ENCODE peak calls at places on chromosomes 13 and 19, in four cellular contexts. P is ascending aorta, Z is cardiac fibroblast, G is osteoblast. H is an unnamed sample.

GRCh38 chr19:4977299-4978174 is 8.6 kb downstream of the KDM4B start:
- DNase-seq in P (no peak), Z (peak; percentile 92), G (peak; percentile 97), H (peak; percentile 93)

GRCh38 chr13:29801102-29801501 is 49.3 kb downstream of the UBL3 start:
- DNase-seq in P (no peak), Z (no peak), G (no peak), H (no peak)

GRCh38 chr19:35595928-35596327 is 10.0 kb downstream of the PMIS2 start:
- DNase-seq in P (no peak), Z (no peak), G (no peak), H (no peak)

GRCh38 chr19:11984986-11985385 is 20.1 kb downstream of the ZNF763 start:
- DNase-seq in P (no peak), Z (no peak), G (no peak), H (no peak)

GRCh38 chr19:14112809-14113385 is 4.7 kb downstream of the PRKACA start:
- DNase-seq in P (no peak), Z (peak; percentile 51), G (peak; percentile 92), H (peak; percentile 27)

GRCh38 chr19:35868172-35868822 is at the start of gene APLP1:
- DNase-seq in P (no peak), Z (peak; percentile 47), G (peak; percentile 94), H (peak; percentile 19)

GRCh38 chr13:59877933-59878332 is 285.8 kb downstream of the DIAPH3 start:
- DNase-seq in P (no peak), Z (peak; percentile 19), G (no peak), H (no peak)

GRCh38 chr13:24168980-24169379 is 8.5 kb downstream of the SPATA13 start:
- DNase-seq in P (no peak), Z (no peak), G (no peak), H (no peak)

DNA sequence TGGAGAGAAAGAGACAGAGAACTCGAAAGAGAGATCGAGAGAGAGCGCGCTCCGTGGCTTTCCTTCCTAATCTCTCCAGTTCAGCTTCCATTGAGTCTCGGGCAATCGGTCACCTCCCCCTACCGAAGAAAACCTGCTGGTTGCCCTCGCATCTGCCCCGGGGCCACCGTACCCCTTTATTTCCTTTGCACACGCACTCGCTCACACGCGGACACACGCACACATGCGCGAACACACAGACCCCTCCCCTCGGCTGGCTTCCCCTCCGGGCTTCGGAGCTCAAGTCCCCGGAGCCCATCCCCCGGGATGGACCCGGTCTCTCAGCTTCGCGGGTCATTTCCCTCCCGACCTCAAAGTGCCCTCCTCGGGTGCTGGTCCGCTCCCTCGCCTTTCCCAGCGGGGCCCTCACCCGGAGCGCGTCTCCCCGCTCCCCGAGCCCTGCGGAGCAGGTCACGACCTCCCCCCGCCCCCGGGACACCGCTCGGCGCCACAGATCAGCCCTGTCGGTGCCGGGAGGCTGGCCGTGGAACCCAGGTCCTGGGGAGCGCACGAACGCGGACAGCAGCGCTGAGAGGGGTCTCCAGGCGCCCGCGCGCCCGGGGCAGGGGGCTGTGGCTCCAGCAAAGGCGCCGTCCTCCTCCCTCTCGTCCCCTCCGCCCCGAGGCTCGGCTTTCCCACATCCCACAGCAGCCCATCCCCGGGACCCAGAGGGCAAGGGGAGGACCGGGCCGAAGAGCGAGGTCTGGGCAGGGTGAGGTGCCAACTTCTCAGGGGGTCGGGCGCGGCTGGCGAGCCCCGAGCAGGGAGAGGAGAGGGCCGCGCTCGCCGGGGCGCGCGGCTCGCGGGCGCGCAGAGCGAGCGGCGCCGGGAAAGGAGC is 1.8 kb downstream of the DACH1 start:
- DNase-seq in P (no peak), Z (no peak), G (peak; percentile 69), H (peak; percentile 11)
- H3K4me3 ChIP-seq in P (peak overlapping the region; percentile 50), Z (peak overlapping the region; percentile 45), G (no peak overlapping the region), H (peak overlapping the region; percentile 80)

DNA sequence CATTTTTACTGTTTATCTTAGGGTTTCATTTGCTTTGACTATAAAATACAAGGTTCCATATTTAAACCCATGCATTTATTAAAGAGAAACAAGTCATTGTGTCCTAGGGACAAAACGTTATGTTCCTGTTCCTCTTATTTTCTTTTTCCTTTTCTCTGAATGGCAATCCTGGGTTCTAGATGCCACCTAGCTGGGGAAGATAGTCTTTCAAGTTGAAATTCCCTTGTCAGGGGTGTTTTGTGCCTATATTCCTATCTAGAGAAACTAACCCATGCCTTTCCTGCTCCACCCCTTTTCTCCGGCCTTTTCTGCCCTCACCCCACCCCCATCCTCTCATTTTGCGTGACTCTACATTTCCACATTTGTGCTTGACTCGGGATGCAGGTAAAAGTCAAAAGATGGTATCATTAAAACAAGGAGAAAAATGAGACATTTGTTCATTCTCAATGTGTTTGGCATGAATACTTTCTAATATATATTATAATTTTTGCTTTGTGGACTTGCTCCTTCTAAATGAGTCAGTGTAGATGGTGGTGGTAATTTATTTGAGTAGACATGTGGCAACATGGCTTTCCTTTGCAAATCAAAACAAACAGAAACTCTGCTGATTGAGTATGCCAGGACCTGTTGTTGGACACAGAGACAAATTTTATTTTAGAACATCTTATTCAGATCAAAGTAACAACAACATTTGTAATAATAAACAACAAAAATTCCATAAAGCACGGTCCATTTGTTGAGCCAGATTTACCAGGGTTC is 26.8 kb upstream of the STARD13 start:
- DNase-seq in P (no peak), Z (peak; percentile 41), G (no peak), H (peak; percentile 59)
- TF ChIP-seq CTCF in P (no peak), Z (peak; percentile 17), G (peak; percentile 42), H (peak; percentile 50)

GRCh38 chr13:40535345-40535836 is 131.1 kb downstream of the FOXO1 start:
- DNase-seq in P (no peak), Z (no peak), G (no peak), H (no peak)
- H3K4me3 ChIP-seq in P (no peak overlapping the region), Z (no peak overlapping the region), G (no peak overlapping the region), H (no peak overlapping the region)

DNA sequence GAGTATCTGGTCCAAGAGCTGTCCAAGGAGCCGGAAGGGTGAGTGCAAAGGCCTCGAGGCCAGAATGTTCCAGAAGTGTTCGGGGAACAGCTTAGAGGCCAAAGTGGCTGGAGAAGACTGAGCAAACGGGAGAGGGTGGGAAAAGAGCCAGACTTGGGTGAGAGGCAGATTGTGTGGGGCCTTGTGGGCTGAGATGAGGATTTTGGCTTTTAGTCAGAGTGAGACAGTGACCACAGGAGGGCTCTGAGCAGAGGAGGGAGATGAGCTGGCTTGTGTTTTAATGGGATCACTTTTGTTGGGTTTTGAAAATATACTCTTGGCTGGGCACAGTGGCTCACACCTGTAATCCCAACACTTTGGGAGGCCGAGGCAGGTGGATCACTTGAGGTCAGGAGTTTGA is 5.6 kb downstream of the NANOS2 start:
- DNase-seq in P (no peak), Z (no peak), G (peak; percentile 76), H (no peak)
- TF ChIP-seq CTCF in P (no peak), Z (no peak), G (no peak), H (no peak)

DNA sequence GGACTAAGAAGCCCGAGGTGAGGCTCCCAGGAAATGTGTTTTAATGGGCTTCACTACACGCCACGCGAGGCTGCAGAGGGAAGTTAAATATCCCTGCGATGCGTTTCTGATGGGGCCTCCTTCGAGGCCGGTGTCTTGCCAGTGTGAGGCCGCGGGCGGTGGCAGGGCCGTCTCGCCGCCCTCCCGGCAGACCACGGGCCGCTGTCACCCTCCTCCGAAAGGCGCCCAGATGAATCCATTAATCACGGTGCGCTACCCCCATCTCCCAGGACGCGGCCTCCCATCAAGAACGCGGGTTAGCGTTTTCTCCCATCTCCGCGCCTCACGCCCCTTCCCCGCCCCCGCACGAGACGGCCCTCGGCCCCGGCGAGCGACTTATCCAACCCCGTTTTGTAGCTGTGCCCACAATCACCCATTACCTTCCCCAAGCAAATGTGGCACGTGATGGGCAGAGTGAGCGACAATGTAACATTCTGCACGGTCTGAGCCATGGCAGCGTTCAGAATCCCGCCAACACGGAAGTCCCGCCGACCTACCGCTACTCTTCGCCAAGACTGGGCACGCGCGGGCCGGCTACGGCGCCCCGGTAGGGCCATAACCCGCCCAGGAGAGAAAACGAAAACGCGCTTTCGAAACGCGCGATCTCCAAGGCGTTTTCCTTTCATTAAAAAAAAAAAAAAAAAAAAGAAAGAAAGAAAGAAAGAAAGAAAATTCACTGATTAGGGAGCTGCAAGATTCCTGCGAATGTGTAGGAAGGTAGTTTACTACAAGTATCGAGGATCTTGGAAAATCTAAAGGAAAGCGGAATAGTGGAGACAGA is at the start of gene OBI1:
- DNase-seq in P (peak; percentile 59), Z (peak; percentile 92), G (peak; percentile 88), H (peak; percentile 93)
- H3K4me3 ChIP-seq in P (peak within 1 kb of the TSS; percentile 94), Z (peak within 1 kb of the TSS; percentile 89), G (peak within 1 kb of the TSS; percentile 98), H (peak within 1 kb of the TSS; percentile 99)

DNA sequence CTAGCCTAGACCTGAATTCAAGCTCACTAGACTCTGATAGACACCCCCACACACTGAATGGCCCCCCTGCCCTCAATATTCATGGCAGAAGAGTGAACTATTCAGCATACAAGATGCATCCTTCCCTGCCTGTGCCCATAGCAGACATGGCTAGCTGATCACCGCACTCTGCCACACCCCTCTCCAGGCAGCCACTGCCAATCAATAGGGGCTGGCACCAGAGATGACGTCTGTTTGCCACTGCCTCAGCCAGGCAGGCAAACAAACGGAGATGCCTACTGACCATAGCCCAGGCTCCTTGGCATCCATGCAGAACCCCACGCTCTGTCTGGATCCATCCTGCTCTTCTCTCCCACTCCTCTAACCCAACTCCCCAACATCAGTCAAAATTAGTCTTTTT is 13.8 kb upstream of the NPAS1 start:
- DNase-seq in P (no peak), Z (no peak), G (peak; percentile 90), H (no peak)
- TF ChIP-seq CTCF in P (no peak), Z (no peak), G (no peak), H (no peak)

DNA sequence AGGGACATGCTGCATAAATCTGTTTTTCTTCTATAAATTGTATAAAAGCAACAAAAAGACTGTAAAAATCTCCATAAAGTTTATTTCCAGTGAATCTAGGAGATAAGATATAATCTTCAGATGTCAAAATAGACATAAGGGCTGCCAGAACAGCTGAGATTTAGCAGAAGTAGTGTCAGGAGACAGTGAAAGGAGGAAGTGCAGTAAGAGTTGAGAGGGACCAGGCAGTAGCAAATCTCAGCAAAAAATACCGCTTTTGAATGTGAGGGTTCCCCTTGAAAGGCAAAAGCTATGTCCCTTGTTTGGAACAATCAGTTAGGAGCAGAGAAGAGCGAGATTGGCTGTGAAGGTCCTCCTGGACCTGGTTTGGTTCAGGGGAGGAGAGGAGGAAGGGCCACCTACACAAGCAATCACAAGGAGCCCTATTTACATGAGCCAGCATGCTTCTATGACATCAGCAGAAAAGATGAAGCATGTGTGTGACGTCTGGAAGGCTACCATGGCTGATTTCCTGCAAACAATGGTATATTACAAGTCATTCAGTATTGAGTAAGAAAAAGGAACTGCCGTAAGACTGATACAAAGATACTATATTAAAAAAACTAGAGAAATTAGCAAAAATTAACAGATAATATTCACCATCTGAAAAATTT is 98.9 kb upstream of the SIAH3 start:
- DNase-seq in P (no peak), Z (peak; percentile 13), G (no peak), H (peak; percentile 45)
- H3K4me3 ChIP-seq in P (no peak overlapping the region), Z (no peak overlapping the region), G (no peak overlapping the region), H (no peak overlapping the region)

GRCh38 chr13:28718538-28719226 is at the start of gene SLC46A3:
- DNase-seq in P (peak; percentile 98), Z (peak; percentile 99), G (peak; percentile 98), H (peak; percentile 99)
- TF ChIP-seq CTCF in P (no peak), Z (no peak), G (no peak), H (peak; percentile 16)

DNA sequence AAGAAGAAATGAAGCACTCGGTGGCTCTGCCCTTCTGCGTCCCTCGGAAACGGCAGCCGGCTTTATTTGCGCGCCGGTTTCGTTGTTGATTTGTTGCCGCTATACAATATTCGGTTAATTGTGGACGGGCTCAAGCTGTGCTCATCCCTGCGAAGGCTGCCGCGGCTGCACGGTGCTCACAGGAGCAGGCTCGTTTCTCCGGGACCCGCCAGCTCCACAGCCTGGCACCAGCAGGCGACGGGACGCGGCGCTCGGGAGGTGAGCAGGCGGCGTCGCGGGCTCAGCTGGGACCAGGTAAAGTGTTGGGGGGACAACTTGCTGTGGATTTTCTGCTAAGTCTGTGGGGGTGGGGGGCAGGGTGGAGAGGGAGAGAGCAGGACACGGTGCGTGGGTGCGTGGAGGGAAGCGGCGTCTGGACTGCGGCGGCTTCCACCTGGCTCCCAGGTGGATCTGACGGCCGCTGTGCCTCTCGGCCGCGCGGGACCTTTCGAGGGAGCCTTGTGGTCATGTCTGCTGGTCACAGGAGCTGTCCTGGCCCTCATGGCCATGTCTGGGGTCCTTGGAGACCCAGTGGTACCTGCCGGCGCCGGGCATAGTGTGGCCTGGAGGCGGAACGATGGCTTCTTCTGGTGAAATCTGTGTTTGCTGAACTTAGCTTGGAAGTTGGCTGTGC is 90.9 kb downstream of the TEX29 start:
- DNase-seq in P (no peak), Z (no peak), G (no peak), H (no peak)
- H3K4me3 ChIP-seq in P (no peak overlapping the region), Z (no peak overlapping the region), G (no peak overlapping the region), H (no peak overlapping the region)

H was measured in fibroblast of villous mesenchyme.